ENCODE peak calls at places on chromosomes 5 and 9, in five cellular contexts. S is GM12878; O is suprapubic skin; C is CD4-positive, alpha-beta T cell; Q is right atrium auricular region. B is an unnamed sample.

GRCh38 chr5:114839360-114839759 is 330.3 kb downstream of the TRIM36 start:
- DNase-seq in S (no peak), C (no peak), Q (no peak), O (no peak), B (no peak)

GRCh38 chr5:128350705-128351104 is 187.3 kb downstream of the FBN2 start:
- DNase-seq in Q (no peak), O (no peak), S (no peak), C (no peak), B (no peak)

GRCh38 chr5:95862636-95863382 is 40.3 kb upstream of the GLRX start:
- DNase-seq in Q (no peak), C (no peak), S (no peak), O (no peak), B (no peak)

GRCh38 chr9:114343471-114344187 is 14.0 kb downstream of the ORM2 start:
- DNase-seq in Q (no peak), S (no peak), C (no peak), O (no peak), B (no peak)

GRCh38 chr5:162886717-162887116 is 550.7 kb upstream of the CCNG1 start:
- DNase-seq in C (no peak), S (no peak), Q (no peak), O (no peak), B (no peak)

GRCh38 chr5:55222819-55223124 is 4.3 kb downstream of the MCIDAS start:
- DNase-seq in S (no peak), C (no peak), O (no peak), Q (no peak), B (no peak)

GRCh38 chr5:5326126-5326758 is 96.2 kb upstream of the ICE1 start:
- DNase-seq in C (no peak), S (no peak), O (no peak), Q (no peak), B (no peak)

GRCh38 chr5:13477118-13477737 is 467.3 kb downstream of the DNAH5 start:
- DNase-seq in Q (no peak), O (no peak), S (no peak), C (no peak), B (no peak)

GRCh38 chr9:106800691-106801090 is 62.3 kb upstream of the ZNF462 start:
- DNase-seq in C (no peak), S (no peak), Q (no peak), O (no peak), B (no peak)

GRCh38 chr5:108212775-108213346 is 169.0 kb downstream of the FBXL17 start:
- DNase-seq in Q (no peak), C (no peak), O (no peak), S (no peak), B (no peak)

GRCh38 chr9:19127881-19128719 is 808 bp upstream of the PLIN2 start:
- DNase-seq in S (no peak), Q (no peak), O (peak), C (peak), B (peak)

GRCh38 chr9:71765693-71766092 is 2.6 kb downstream of the CEMIP2 start:
- DNase-seq in Q (no peak), C (no peak), S (no peak), O (no peak), B (no peak)

GRCh38 chr5:54002779-54003178 is 307.6 kb downstream of the ARL15 start:
- DNase-seq in S (no peak), Q (no peak), O (no peak), C (no peak), B (no peak)

GRCh38 chr9:126436545-126437269 is 110.1 kb downstream of the MVB12B start:
- DNase-seq in O (no peak), Q (no peak), C (no peak), S (no peak), B (no peak)

GRCh38 chr5:133233616-133234015 is 181.8 kb downstream of the HSPA4 start:
- DNase-seq in Q (no peak), O (peak), S (no peak), C (no peak), B (no peak)

GRCh38 chr5:137888875-137889759 is at the start of gene PKD2L2:
- DNase-seq in O (peak), C (peak), S (peak), Q (peak), B (peak)

GRCh38 chr9:134391319-134392231 is 65.3 kb downstream of the RXRA start:
- DNase-seq in Q (no peak), C (peak), O (no peak), S (peak), B (peak)

GRCh38 chr5:91127682-91128081 is 255.4 kb downstream of the ARRDC3 start:
- DNase-seq in Q (no peak), O (no peak), S (no peak), C (no peak), B (no peak)

GRCh38 chr5:64811050-64811640 is 42.4 kb downstream of the CWC27 start:
- DNase-seq in Q (no peak), C (no peak), S (peak), O (no peak), B (no peak)

GRCh38 chr5:81183811-81184748 is 49.0 kb upstream of the CKMT2 start:
- DNase-seq in O (no peak), C (no peak), S (no peak), Q (no peak), B (no peak)

GRCh38 chr9:124812401-124813016 is 35.6 kb downstream of the OLFML2A start:
- DNase-seq in S (no peak), C (no peak), Q (peak), O (no peak), B (no peak)

GRCh38 chr9:38434833-38435232 is 10.6 kb upstream of the IGFBPL1 start:
- DNase-seq in Q (peak), S (no peak), C (no peak), O (no peak), B (no peak)

GRCh38 chr5:16492398-16493175 is 27.0 kb upstream of the ZNF622 start:
- DNase-seq in O (peak), S (no peak), C (no peak), Q (no peak), B (no peak)

GRCh38 chr5:113371788-113372196 is 63.0 kb downstream of the TSSK1B start:
- DNase-seq in Q (no peak), S (no peak), C (no peak), O (no peak), B (no peak)

GRCh38 chr9:93288891-93289883 is 105.2 kb downstream of the WNK2 start:
- DNase-seq in Q (no peak), S (no peak), O (no peak), C (no peak), B (no peak)

GRCh38 chr9:123927625-123928308 is 2.2 kb downstream of the DENND1A start:
- DNase-seq in O (no peak), S (peak), Q (no peak), C (no peak), B (no peak)

GRCh38 chr5:153672347-153673090 is 182.0 kb downstream of the GRIA1 start:
- DNase-seq in C (no peak), S (no peak), Q (no peak), O (no peak), B (no peak)

GRCh38 chr5:59660737-59661136 is 232.8 kb downstream of the PDE4D start:
- DNase-seq in C (no peak), S (no peak), O (no peak), Q (no peak), B (no peak)
- TF ChIP-seq CTCF in C (no peak), S (peak), O (no peak), Q (peak), B (no peak)

GRCh38 chr9:5610491-5610890 is 18.4 kb upstream of the RIC1 start:
- DNase-seq in O (no peak), S (no peak), Q (no peak), C (no peak), B (no peak)
- TF ChIP-seq CTCF in O (no peak), S (no peak), Q (no peak), C (no peak), B (no peak)

GRCh38 chr9:22457448-22457847 is 10.8 kb downstream of the DMRTA1 start:
- DNase-seq in C (no peak), O (no peak), Q (no peak), S (no peak), B (no peak)
- TF ChIP-seq CTCF in C (no peak), O (no peak), Q (no peak), S (no peak), B (no peak)

DNA sequence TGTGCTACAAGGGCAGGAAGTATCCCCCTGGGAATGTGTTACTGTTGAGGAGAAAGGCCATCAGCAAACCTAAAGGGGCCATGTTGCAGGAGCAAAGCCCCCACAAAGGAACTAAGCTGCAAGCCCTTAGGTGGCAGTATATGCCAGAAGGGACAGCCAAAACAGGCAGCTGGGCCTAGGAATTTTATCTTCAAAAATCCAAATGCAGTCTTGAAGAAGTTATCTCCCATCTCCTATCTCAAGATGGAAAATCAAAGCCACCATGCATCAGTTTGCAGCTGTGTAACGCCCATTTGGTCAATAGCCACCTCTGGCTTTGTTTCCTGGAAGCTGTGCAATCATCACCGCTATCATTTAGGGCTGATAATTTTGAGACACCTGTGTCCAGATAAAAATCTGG is 400.3 kb downstream of the ARHGEF28 start:
- DNase-seq in Q (no peak), C (no peak), O (no peak), S (no peak), B (no peak)
- TF ChIP-seq CTCF in Q (no peak), C (no peak), O (no peak), S (no peak), B (no peak)

DNA sequence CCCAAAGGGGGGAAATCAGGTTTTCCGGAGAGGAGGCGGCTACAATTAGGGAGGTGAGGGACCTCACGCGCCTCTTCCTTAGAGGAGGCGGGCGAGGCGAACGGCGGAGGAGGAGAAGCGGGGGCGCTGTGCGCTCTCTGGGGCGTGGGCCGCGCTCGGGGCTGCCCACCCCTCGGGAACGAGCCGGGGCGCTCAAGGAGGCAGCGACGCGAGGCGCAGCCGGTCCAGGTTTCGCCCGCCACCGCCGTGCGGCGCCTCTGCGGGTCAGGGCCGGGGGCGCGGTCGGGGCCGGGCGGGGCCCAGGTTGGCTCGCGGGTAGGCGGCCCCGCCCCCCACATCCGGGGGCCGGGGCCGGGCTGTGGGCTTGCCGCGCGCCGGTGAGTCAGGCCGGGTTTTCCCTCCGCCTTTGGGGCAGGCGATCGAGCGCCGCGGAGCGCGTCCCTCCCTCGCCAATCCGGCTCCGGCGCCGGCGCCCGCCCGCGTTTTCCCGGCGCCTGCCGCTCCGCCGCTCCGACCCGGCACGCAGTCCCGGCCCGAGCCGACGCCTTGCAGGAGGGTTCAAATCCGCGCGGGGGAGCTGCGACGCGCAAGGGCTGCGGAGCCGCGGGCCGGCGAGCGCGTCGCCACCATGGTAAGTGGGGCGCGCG is at the start of gene N4BP3:
- DNase-seq in Q (no peak), C (peak), S (no peak), O (peak), B (peak)
- TF ChIP-seq CTCF in Q (no peak), C (no peak), S (no peak), O (peak), B (no peak)

GRCh38 chr9:12667892-12668291 is 25.3 kb upstream of the TYRP1 start:
- DNase-seq in S (no peak), O (no peak), Q (no peak), C (no peak), B (no peak)

GRCh38 chr9:12666813-12667212 is 26.4 kb upstream of the TYRP1 start:
- DNase-seq in Q (no peak), O (no peak), S (no peak), C (no peak), B (no peak)
- TF ChIP-seq CTCF in Q (no peak), O (no peak), S (no peak), C (no peak), B (no peak)